ENCODE peak calls at places on chromosomes 4 and X, in ten cellular contexts. K, E, Y, R, A, G, N, D, H and O are unnamed samples.

GRCh38 chr4:159027535-159027934 is 75.3 kb upstream of the RAPGEF2 start:
- DNase-seq in N (no peak), G (peak; percentile 59), Y (no peak), D (no peak), A (no peak), H (no peak), K (peak; percentile 44), R (no peak), E (no peak), O (no peak)

GRCh38 chrX:132488819-132489255 is at the start of gene MBNL3:
- DNase-seq in D (peak; percentile 68), R (peak; percentile 90), G (peak; percentile 64), N (peak; percentile 88), E (peak; percentile 64), H (peak; percentile 52), A (peak; percentile 49), K (peak; percentile 60), Y (no peak), O (peak; percentile 53)

GRCh38 chr4:180960758-180961401 is 1282.3 kb upstream of the TENM3 start:
- DNase-seq in G (no peak), Y (no peak), K (peak; percentile 7), E (peak; percentile 13), D (no peak), H (peak; percentile 34), A (no peak), R (peak; percentile 30), N (no peak), O (peak; percentile 5)

GRCh38 chrX:51215266-51215665 is 117.4 kb upstream of the NUDT10 start:
- DNase-seq in N (peak; percentile 44), R (peak; percentile 1), G (no peak), E (peak; percentile 49), Y (no peak), A (peak; percentile 1), H (no peak), K (no peak), D (no peak), O (no peak)

GRCh38 chr4:138669479-138670165 is 346.0 kb upstream of the NOCT start:
- DNase-seq in D (no peak), Y (no peak), R (no peak), E (no peak), K (peak; percentile 69), N (peak; percentile 89), H (no peak), G (no peak), A (peak; percentile 51), O (no peak)

GRCh38 chrX:3962511-3963350 is 249.3 kb upstream of the PRKX start:
- DNase-seq in G (peak; percentile 34), N (peak; percentile 81), E (peak; percentile 62), R (peak; percentile 25), D (peak; percentile 36), K (peak; percentile 26), H (peak; percentile 18), A (peak; percentile 64), Y (no peak), O (peak; percentile 61)

GRCh38 chr4:102268355-102268754 is 76.9 kb downstream of the SLC39A8 start:
- DNase-seq in Y (no peak), N (no peak), G (no peak), H (no peak), E (no peak), A (no peak), K (no peak), D (no peak), R (no peak), O (no peak)

GRCh38 chr4:106676173-106676921 is 307.8 kb upstream of the GIMD1 start:
- DNase-seq in H (no peak), K (peak; percentile 75), N (no peak), R (no peak), E (no peak), A (no peak), Y (no peak), G (no peak), D (no peak), O (no peak)

GRCh38 chr4:74449571-74450297 is 4.8 kb downstream of the AREG start:
- DNase-seq in R (no peak), Y (no peak), N (no peak), H (no peak), K (peak; percentile 55), G (no peak), D (peak; percentile 41), A (peak; percentile 64), E (no peak), O (no peak)

DNA sequence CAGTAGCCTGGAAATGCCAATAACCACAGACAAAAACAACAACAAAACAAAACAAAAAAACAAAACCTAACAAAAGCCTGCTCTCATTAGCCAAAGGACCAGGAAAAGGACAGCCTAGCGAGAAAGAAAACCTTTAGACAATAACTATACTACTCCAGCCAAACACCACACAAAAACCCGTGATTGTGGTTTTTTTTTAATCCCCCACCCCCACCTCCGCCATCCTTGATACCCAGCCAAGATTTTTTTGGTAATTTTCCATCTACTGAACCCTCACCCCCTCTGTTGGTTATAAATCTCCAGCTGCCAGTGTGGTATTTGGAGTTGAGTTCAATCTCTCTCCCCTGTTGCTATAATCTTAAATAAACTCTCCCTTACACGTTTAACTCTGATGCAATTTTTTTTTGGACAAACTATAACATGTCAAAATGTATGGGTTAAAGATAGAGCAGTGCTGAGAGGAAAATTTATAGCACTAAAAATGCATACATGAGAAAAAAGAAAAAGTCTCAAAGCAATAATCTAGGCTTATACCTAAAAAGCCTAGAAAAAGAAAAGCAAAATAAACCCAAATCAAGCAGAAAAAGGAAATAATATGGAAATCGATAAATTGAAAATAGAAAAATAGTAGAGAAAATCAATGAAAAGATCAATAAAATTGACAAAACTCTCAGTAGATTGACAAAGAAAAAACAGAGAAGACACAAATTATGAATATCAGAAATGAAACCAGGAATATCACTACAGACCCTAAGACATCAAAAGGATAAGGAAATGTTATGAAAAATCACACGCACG is 83.7 kb downstream of the NAT8L start:
- DNase-seq in K (no peak), Y (no peak), D (peak; percentile 39), G (no peak), N (no peak), E (no peak), R (no peak), H (no peak), A (peak; percentile 15), O (no peak)
- H3K9me2 ChIP-seq in K (no peaks in the 10 kb centered on the region), Y (no peaks in the 10 kb centered on the region), D (no peaks in the 10 kb centered on the region), G (no peaks in the 10 kb centered on the region), N (no peaks in the 10 kb centered on the region), E (no peaks in the 10 kb centered on the region), R (no peaks in the 10 kb centered on the region), H (no peaks in the 10 kb centered on the region), A (no peaks in the 10 kb centered on the region), O (no peaks in the 10 kb centered on the region)

DNA sequence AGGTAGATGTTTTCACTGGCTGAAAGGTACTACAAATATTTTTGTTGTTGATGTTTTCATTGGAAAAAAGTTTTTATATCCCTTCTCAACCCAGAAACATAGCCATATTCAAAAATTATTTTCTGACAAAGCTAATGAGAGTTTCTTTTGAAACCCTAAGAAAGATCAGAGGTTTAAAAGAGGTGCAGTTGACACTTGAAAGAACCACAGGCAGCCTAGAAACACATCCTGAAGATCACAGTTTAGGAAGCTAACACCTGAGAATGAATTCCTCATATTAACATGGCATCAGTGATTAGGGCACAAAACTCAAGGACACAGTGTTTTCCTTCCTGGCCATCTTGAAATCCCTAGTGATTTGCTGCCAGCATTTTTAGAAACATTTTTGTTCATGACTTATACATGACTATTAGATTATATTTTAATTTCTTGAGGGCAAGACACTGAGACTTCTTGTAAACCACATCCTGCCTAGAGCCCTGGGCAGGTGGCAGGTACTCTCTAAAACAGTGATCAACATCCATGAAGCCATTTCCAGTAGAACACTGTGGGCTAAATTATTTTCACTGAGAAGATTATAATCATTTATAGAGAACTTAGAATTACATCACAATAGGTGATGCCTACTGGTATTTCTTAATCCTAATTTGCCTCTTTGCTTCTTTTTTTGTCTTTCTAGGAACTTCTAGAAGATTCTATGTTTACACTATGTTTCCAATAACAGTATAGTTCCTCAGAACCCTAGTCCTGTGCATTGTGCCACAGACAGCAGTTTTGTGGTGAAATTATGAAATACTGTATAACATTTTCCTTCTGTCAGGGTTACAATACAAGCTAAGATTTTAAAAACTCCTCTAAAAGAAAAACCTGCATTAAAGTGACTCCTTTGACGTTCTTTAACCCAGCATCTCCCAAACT is 79.9 kb downstream of the ARSJ start:
- DNase-seq in G (peak; percentile 81), D (no peak), E (no peak), H (no peak), R (peak; percentile 74), K (no peak), N (no peak), A (no peak), Y (no peak), O (no peak)
- H3K4me2 ChIP-seq in G (peak overlapping the region; percentile 27), D (no peak overlapping the region), E (no peak overlapping the region), H (no peak overlapping the region), R (peak overlapping the region; percentile 54), K (no peak overlapping the region), N (no peak overlapping the region), A (no peak overlapping the region), Y (no peak overlapping the region), O (no peak overlapping the region)

DNA sequence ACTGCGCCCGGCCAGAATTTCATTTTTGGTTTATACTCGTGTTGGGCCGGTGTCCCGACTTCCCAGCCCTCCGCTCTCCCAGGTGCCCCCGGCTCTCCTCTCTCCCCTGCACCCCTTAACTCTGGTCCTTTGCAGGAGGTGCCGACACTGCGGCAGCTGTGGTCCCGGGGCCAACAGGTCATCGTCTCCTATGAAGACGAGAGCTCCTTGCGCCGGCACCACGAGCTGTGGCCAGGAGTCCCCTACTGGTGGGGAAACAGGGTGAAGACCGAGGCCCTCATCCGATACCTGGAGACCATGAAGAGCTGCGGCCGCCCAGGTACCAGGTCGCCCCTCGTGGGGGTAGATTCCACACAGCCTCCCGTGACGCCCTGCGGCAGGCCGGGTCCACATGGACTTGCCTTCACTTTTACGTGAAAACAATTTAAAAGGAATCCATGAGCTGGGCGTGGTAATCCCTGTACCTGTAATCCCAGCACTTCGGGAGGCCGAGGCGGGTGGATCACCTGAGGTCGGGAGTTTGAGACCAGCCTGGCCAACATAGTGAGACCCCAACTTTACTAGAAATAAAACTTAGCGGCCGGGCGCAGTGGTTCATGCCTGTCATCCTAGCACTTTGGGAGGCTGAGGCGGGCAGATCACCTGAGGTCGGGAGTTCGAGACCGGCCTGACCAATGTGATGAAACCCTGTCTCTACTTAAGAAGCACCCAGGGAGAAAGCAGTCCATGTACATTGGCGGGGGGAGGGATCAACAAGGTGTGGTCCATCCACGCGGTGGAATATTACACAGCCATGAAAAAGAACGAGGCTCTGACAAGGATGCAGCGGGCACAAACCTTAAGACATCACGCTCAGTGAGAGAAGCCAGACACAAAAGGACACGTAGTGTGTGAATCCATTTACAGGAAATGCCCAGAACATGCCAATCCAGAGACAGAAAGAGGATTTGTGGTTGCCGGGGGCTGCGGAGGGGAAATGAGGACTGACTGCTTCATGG is 12.0 kb downstream of the PLCXD1 start:
- DNase-seq in R (no peak), Y (no peak), N (no peak), D (no peak), A (no peak), G (no peak), K (no peak), E (no peak), H (no peak), O (no peak)
- H3K9me2 ChIP-seq in R (no peaks in the 10 kb centered on the region), Y (no peaks in the 10 kb centered on the region), N (no peaks in the 10 kb centered on the region), D (no peaks in the 10 kb centered on the region), A (no peaks in the 10 kb centered on the region), G (no peaks in the 10 kb centered on the region), K (no peaks in the 10 kb centered on the region), E (peaks cover 3% of the 10 kb centered on the region), H (no peaks in the 10 kb centered on the region), O (no peaks in the 10 kb centered on the region)

DNA sequence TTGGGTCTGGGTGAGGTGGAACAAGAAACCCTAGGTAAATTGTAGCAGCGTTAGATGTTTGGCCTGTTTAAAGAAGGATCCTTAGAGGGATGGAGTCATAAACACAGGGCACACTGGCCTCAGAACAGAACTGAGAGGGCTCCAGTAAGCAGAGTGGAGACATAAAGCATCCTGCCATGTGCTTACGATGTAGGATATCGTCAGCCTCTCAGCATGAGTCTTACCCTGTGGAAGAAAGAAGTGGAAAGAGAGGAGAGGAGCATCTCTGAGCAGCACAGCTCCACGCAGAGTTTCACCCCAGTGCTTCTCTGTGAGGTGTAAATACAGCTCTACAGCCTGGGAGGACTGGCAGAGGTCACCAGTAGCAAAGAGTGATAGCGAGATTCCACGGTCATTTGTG is 27.8 kb upstream of the SORBS2 start:
- DNase-seq in R (no peak), D (no peak), Y (no peak), G (no peak), A (no peak), N (no peak), K (peak; percentile 15), E (peak; percentile 33), H (no peak), O (peak; percentile 53)
- H3K4me2 ChIP-seq in R (no peak overlapping the region), D (peak overlapping the region; percentile 56), Y (peak overlapping the region; percentile 70), G (no peak overlapping the region), A (peak overlapping the region; percentile 57), N (no peak overlapping the region), K (peak overlapping the region; percentile 68), E (peak overlapping the region; percentile 2), H (peak overlapping the region; percentile 65), O (peak overlapping the region; percentile 31)